ENCODE peak calls at places on chromosome 3, in four cellular contexts. One of them, this sample, is unnamed.

GRCh38 chr3:4019509-4019908 is 220.3 kb downstream of the LRRN1 start:
- DNase-seq in SW480: no peak
- DNase-seq in RPMI8226: no peak
- DNase-seq in activated T-cell treated with anti-CD3 and anti-CD28 coated beads for 1 hour: no peak
- DNase-seq in this sample: no peak

GRCh38 chr3:183698760-183699159 is 1.2 kb downstream of the YEATS2 start:
- DNase-seq in RPMI8226: peak; percentile 47
- DNase-seq in SW480: peak; percentile 60
- DNase-seq in activated T-cell treated with anti-CD3 and anti-CD28 coated beads for 1 hour: no peak
- DNase-seq in this sample: peak; percentile 43

GRCh38 chr3:25532763-25533162 is 104.7 kb downstream of the RARB start:
- DNase-seq in RPMI8226: peak; percentile 37
- DNase-seq in SW480: no peak
- DNase-seq in activated T-cell treated with anti-CD3 and anti-CD28 coated beads for 1 hour: no peak
- DNase-seq in this sample: peak; percentile 33

GRCh38 chr3:11272913-11273574 is 847 bp downstream of the ATG7 start:
- DNase-seq in activated T-cell treated with anti-CD3 and anti-CD28 coated beads for 1 hour: no peak
- DNase-seq in RPMI8226: no peak
- DNase-seq in SW480: no peak
- DNase-seq in this sample: no peak

GRCh38 chr3:122392868-122393844 is 9.2 kb downstream of the FAM162A start:
- DNase-seq in SW480: peak; percentile 49
- DNase-seq in RPMI8226: peak; percentile 49
- DNase-seq in activated T-cell treated with anti-CD3 and anti-CD28 coated beads for 1 hour: no peak
- DNase-seq in this sample: peak; percentile 64

GRCh38 chr3:70849911-70850699 is 537.7 kb upstream of the MDFIC2 start:
- DNase-seq in RPMI8226: no peak
- DNase-seq in SW480: peak; percentile 59
- DNase-seq in activated T-cell treated with anti-CD3 and anti-CD28 coated beads for 1 hour: no peak
- DNase-seq in this sample: no peak

GRCh38 chr3:101978348-101978747 is 129.0 kb downstream of the NFKBIZ start:
- DNase-seq in activated T-cell treated with anti-CD3 and anti-CD28 coated beads for 1 hour: no peak
- DNase-seq in RPMI8226: no peak
- DNase-seq in SW480: no peak
- DNase-seq in this sample: no peak

GRCh38 chr3:135314227-135314626 is 519.2 kb downstream of the EPHB1 start:
- DNase-seq in activated T-cell treated with anti-CD3 and anti-CD28 coated beads for 1 hour: no peak
- DNase-seq in SW480: no peak
- DNase-seq in RPMI8226: no peak
- DNase-seq in this sample: no peak

GRCh38 chr3:101865751-101866509 is 16.6 kb downstream of the NFKBIZ start:
- DNase-seq in SW480: no peak
- DNase-seq in activated T-cell treated with anti-CD3 and anti-CD28 coated beads for 1 hour: no peak
- DNase-seq in RPMI8226: no peak
- DNase-seq in this sample: no peak

GRCh38 chr3:107669669-107670068 is 146.9 kb downstream of the BBX start:
- DNase-seq in RPMI8226: no peak
- DNase-seq in activated T-cell treated with anti-CD3 and anti-CD28 coated beads for 1 hour: no peak
- DNase-seq in SW480: no peak
- DNase-seq in this sample: no peak

This sample was measured in MM.1S.